ENCODE peak calls at places on chromosomes 5 and 9, in five cellular contexts. T, Q, P, Y and L are unnamed samples. For H3K27me3 and H3K36me3, the result is how much of the 10 kb centered on the place peaks cover.

GRCh38 chr5:79963261-79963977 is 27.6 kb downstream of the MTX3 start:
- DNase-seq in T (no peak), Q (no peak), P (peak), Y (no peak), L (no peak)

GRCh38 chr5:3091040-3091774 is 339.7 kb upstream of the IRX2 start:
- DNase-seq in T (no peak), Y (no peak), Q (no peak), P (no peak), L (no peak)

GRCh38 chr9:99134893-99135341 is 30.0 kb downstream of the TGFBR1 start:
- DNase-seq in Y (no peak), T (no peak), P (peak), Q (no peak), L (peak)

GRCh38 chr5:78328585-78329173 is 31.7 kb upstream of the SCAMP1 start:
- DNase-seq in Q (no peak), T (no peak), Y (no peak), P (peak), L (no peak)

GRCh38 chr5:142013734-142014495 is 1.1 kb upstream of the GNPDA1 start:
- DNase-seq in P (peak), T (peak), Q (peak), Y (no peak), L (no peak)

GRCh38 chr9:116112236-116112635 is 41.4 kb upstream of the PAPPA start:
- DNase-seq in Y (no peak), T (no peak), P (peak), Q (no peak), L (no peak)

GRCh38 chr5:35031276-35031675 is 16.5 kb downstream of the AGXT2 start:
- DNase-seq in P (peak), Q (no peak), T (no peak), Y (peak), L (no peak)

GRCh38 chr9:124873664-124874063 is 11.7 kb downstream of the ARPC5L start:
- DNase-seq in P (no peak), Y (no peak), T (no peak), Q (no peak), L (no peak)

GRCh38 chr5:119340597-119341218 is 15.1 kb upstream of the TNFAIP8 start:
- DNase-seq in P (no peak), Y (no peak), Q (peak), T (no peak), L (peak)

GRCh38 chr5:11491658-11492057 is 412.6 kb downstream of the CTNND2 start:
- DNase-seq in Q (no peak), T (no peak), P (no peak), Y (no peak), L (no peak)

GRCh38 chr9:26357803-26358339 is 534.7 kb downstream of the CAAP1 start:
- DNase-seq in Y (no peak), T (no peak), Q (no peak), P (no peak), L (no peak)

GRCh38 chr9:127955294-127956015 is 17.8 kb upstream of the DPM2 start:
- DNase-seq in Y (no peak), Q (peak), T (peak), P (peak), L (no peak)

GRCh38 chr5:53418844-53419243 is 61.6 kb upstream of the FST start:
- DNase-seq in P (peak), Q (no peak), Y (peak), T (no peak), L (no peak)

GRCh38 chr9:104864675-104865104 is 63.3 kb downstream of the ABCA1 start:
- DNase-seq in Y (no peak), P (peak), T (peak), Q (no peak), L (no peak)

GRCh38 chr9:137213160-137214060 is 7.9 kb downstream of the NDOR1 start:
- DNase-seq in T (no peak), P (no peak), Q (no peak), Y (no peak), L (no peak)

GRCh38 chr5:79845448-79846197 is 145.4 kb downstream of the MTX3 start:
- DNase-seq in P (peak), Y (no peak), T (no peak), Q (no peak), L (no peak)

GRCh38 chr9:122552812-122553211 is at the start of gene OR1N2:
- DNase-seq in P (no peak), T (no peak), Q (no peak), Y (no peak), L (no peak)

GRCh38 chr5:81751836-81752643 is 1.1 kb upstream of the SSBP2 start:
- DNase-seq in Q (no peak), Y (no peak), P (no peak), T (no peak), L (no peak)

GRCh38 chr9:128911529-128912035 is 9.2 kb upstream of the PHYHD1 start:
- DNase-seq in Y (peak), T (peak), Q (no peak), P (peak), L (no peak)

GRCh38 chr9:134265078-134265477 is 61.2 kb upstream of the RXRA start:
- DNase-seq in Y (no peak), T (peak), Q (no peak), P (no peak), L (no peak)

GRCh38 chr5:21774791-21775190 is 1078.4 kb downstream of the CDH12 start:
- DNase-seq in Q (no peak), P (peak), T (no peak), Y (peak), L (no peak)

GRCh38 chr5:135827965-135828792 is 6.3 kb upstream of the SLC25A48 start:
- DNase-seq in Q (no peak), Y (no peak), P (no peak), T (no peak), L (no peak)

GRCh38 chr9:3916420-3916819 is 383.4 kb downstream of the GLIS3 start:
- DNase-seq in T (no peak), P (no peak), Y (peak), Q (no peak), L (no peak)

GRCh38 chr5:151870820-151871219 is 53.8 kb downstream of the GLRA1 start:
- DNase-seq in Y (peak), P (peak), T (no peak), Q (no peak), L (no peak)

GRCh38 chr5:38069360-38069759 is 189.0 kb upstream of the EGFLAM start:
- DNase-seq in P (no peak), Q (no peak), Y (no peak), T (peak), L (no peak)

DNA sequence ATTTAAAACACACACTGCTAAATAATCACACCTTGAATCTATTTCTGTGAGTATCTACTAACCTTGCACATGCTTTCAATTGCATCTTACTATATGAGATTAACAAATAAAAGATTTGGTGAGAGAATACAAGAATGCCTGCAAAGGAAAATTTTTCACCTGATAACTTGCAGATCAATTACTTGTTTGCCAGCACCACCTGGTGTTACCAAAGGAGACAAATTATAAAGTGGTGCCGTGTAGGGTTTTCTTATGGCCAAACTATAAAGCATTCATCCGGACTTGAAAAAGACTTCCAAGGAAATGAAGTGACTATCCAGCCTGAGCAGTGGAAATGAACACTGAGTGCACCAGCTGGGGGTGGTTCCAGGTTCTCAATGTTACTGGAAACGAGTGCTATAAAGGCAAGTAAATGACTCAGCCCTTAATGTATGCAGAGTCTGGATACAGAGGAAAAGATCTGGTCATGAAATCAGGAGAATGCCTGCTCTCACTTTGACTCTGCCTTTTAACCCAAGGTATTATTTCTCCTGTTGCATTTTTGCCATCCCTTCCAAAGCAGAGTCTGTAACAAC is 113.2 kb downstream of the DNAH5 start:
- DNase-seq in Y (no peak), Q (no peak), P (peak), T (no peak), L (no peak)
- TF ChIP-seq CTCF in Y (no peak), Q (no peak), P (peak), T (no peak), L (no peak)

GRCh38 chr5:15026011-15026481 is 154.5 kb upstream of the ANKH start:
- DNase-seq in Y (no peak), Q (no peak), P (peak), T (no peak), L (no peak)

GRCh38 chr5:15031180-15031579 is 159.6 kb upstream of the ANKH start:
- DNase-seq in T (no peak), P (no peak), Y (no peak), Q (no peak), L (no peak)

GRCh38 chr5:15026506-15026905 is 154.9 kb upstream of the ANKH start:
- DNase-seq in Y (no peak), Q (no peak), T (no peak), P (no peak), L (no peak)

GRCh38 chr5:15026944-15027343 is 155.4 kb upstream of the ANKH start:
- DNase-seq in Y (no peak), T (no peak), Q (no peak), P (no peak), L (no peak)

DNA sequence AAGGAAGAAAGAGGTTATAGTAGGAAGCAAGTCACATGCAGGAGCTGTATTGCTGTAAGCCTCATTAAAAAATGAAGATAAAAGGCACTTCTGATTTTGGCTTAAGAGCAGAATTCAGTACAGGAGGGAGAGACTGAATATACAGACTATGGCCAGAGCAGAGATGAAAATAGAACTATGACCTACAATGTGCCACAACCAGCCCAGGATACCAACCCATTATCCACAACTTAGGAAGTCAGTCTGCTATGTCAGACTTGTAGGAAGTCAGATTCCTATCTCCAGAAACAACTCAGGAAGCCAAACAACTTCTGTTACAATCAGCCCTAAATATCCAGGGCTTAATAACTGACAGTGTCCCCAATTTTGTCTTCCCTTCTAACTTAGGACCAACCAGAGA is 156.2 kb upstream of the ANKH start:
- DNase-seq in Q (no peak), P (no peak), Y (no peak), T (no peak), L (no peak)
- H3K27me3 ChIP-seq in Q (under half), P (under half), Y (under half), T (under half), L (under half)

GRCh38 chr5:56861893-56862485 is 46.6 kb downstream of the MAP3K1 start:
- DNase-seq in Q (no peak), T (no peak), Y (no peak), P (no peak), L (no peak)
- H3K36me3 ChIP-seq in Q (under half), T (under half), Y (under half), P (under half), L (under half)

GRCh38 chr5:161700065-161700464 is 14.5 kb downstream of the GABRA6 start:
- DNase-seq in Y (no peak), P (no peak), T (no peak), Q (no peak), L (no peak)

GRCh38 chr5:161691911-161692310 is 6.4 kb downstream of the GABRA6 start:
- DNase-seq in Q (no peak), Y (no peak), T (no peak), P (no peak), L (no peak)

DNA sequence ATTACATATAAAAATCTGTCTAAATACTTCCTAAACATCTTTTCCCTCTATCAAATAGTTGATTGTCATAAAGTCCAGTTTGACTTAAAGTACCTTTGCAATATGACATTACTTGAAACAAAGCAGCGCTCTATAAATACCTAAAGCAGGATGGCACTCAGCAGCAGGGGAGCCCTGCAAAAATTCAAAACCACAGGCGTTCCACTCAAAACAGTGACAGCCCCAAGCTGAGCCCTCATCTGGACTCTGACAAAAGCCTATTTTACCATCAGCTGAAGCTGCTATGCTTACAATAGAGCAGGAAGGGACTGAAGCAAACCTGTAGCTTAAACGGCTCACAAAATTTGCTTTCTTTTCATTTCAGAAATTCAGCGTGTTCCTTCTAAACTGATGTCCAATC is 11.5 kb downstream of the GABRA6 start:
- DNase-seq in T (no peak), Y (no peak), Q (no peak), P (no peak), L (no peak)
- TF ChIP-seq CTCF in T (no peak), Y (no peak), Q (no peak), P (no peak), L (no peak)

DNA sequence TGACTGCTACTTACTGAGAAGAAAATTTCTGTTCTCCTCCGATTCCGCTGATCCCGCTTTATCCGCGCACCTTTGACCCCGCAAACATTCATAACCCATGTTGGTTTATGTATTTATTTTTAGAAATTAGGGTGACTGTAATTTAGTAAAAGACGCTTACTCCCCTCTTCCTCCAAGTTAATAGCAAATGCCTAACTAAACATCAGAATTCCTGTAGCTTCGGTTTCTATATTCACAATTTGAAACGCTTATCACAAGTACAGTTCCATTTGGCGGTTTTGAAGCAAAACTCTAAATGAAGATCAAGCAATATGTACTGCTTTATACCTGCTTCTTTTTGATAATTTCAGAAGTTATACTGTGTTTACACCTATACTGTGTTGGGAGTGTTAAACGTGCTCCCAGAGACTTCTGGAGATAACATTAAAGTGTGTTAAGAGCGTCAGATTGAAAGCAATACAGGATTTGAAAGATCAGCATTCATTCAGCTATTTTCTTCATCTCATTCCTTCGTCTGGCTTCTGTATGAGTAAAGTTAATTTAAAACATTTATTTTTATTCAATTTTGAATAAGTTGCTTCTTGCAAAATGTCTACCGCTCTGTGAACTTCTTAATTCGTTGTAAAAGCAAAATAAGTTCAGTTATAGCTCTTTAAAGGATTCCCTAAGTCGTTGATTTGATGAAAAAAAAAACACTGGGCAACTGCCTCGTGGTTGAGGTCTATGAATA is 2.4 kb downstream of the PRDM6 start:
- DNase-seq in Q (no peak), P (peak), T (no peak), Y (no peak), L (no peak)
- H3K27me3 ChIP-seq in Q (half or more), P (half or more), T (half or more), Y (half or more), L (under half)